ENCODE peak calls at places on chromosome 16, in nine cellular contexts. Q is GM04504; C is anterior cingulate cortex; W is HTR-8/SVneo; U is Daoy; J is GF-D8; D is PC-3; A is stimulated activated CD4-positive, alpha-beta T cell treated with anti-CD3 and anti-CD28 coated beads, Interleukin-12 subunit alpha, Interleukin-12 subunit beta, amount 100 ng/mL, for 24 hours; G is frontal cortex. V is an unnamed sample.

GRCh38 chr16:46828292-46828691 is 2.7 kb downstream of the C16orf87 start:
- DNase-seq in Q (no peak), U (no peak), A (no peak), D (no peak), J (no peak), W (no peak), G (no peak), C (no peak), V (no peak)

GRCh38 chr16:83863682-83864081 is 35.2 kb upstream of the MLYCD start:
- DNase-seq in W (no peak), C (no peak), A (no peak), U (no peak), Q (no peak), D (no peak), J (no peak), G (no peak), V (no peak)

GRCh38 chr16:78654929-78655328 is 555.5 kb downstream of the WWOX start:
- DNase-seq in W (no peak), C (no peak), U (no peak), D (no peak), Q (no peak), G (no peak), A (no peak), J (no peak), V (no peak)

GRCh38 chr16:25109643-25110042 is 1.9 kb upstream of the LCMT1 start:
- DNase-seq in U (peak; percentile 86), D (peak; percentile 91), C (no peak), W (peak; percentile 57), A (no peak), Q (peak; percentile 91), G (no peak), J (no peak), V (no peak)

GRCh38 chr16:17776888-17777287 is 306.1 kb upstream of the XYLT1 start:
- DNase-seq in Q (no peak), W (no peak), G (no peak), D (no peak), J (no peak), U (no peak), A (no peak), C (peak; percentile 80), V (no peak)

GRCh38 chr16:72291531-72291981 is 119.6 kb upstream of the PMFBP1 start:
- DNase-seq in W (peak; percentile 80), G (no peak), C (no peak), Q (peak; percentile 89), U (peak; percentile 71), D (peak; percentile 77), J (no peak), A (no peak), V (no peak)

GRCh38 chr16:57377080-57377841 is 5.0 kb downstream of the CX3CL1 start:
- DNase-seq in D (peak; percentile 73), J (no peak), C (no peak), U (peak; percentile 56), A (no peak), W (no peak), G (no peak), Q (no peak), V (no peak)

GRCh38 chr16:30032083-30032819 is 1.2 kb upstream of the TLCD3B start:
- DNase-seq in Q (no peak), W (peak; percentile 74), A (no peak), G (peak; percentile 45), D (peak; percentile 74), U (peak; percentile 71), C (peak; percentile 13), J (no peak), V (no peak)

GRCh38 chr16:27005386-27005785 is 61.3 kb upstream of the C16orf82 start:
- DNase-seq in W (no peak), J (no peak), U (no peak), G (no peak), Q (no peak), C (no peak), A (no peak), D (no peak), V (no peak)

GRCh38 chr16:80123189-80123588 is 417.6 kb upstream of the DYNLRB2 start:
- DNase-seq in C (no peak), U (peak; percentile 67), G (no peak), Q (no peak), J (no peak), W (no peak), A (no peak), D (no peak), V (no peak)

GRCh38 chr16:4850211-4850610 is 2.9 kb downstream of the UBN1 start:
- DNase-seq in W (no peak), A (no peak), C (no peak), G (no peak), J (no peak), U (no peak), D (no peak), Q (no peak), V (no peak)

GRCh38 chr16:19001788-19002187 is 18.1 kb downstream of the TMC7 start:
- DNase-seq in D (peak; percentile 98), W (no peak), G (no peak), U (peak; percentile 95), A (no peak), J (no peak), C (no peak), Q (peak; percentile 68), V (no peak)

GRCh38 chr16:84330685-84331050 is 36.0 kb downstream of the WFDC1 start:
- DNase-seq in C (no peak), W (no peak), G (no peak), Q (no peak), D (no peak), U (no peak), J (no peak), A (no peak), V (no peak)

GRCh38 chr16:51540259-51540658 is 389.2 kb upstream of the SALL1 start:
- DNase-seq in Q (peak; percentile 30), D (no peak), W (no peak), C (no peak), A (no peak), J (no peak), G (no peak), U (no peak), V (no peak)

GRCh38 chr16:81127051-81127450 is 30.9 kb upstream of the GCSH start:
- DNase-seq in D (peak; percentile 51), W (peak; percentile 55), C (no peak), Q (peak; percentile 62), J (no peak), A (no peak), G (no peak), U (peak; percentile 75), V (no peak)

GRCh38 chr16:66372898-66373155 is 6.3 kb downstream of the CDH5 start:
- DNase-seq in U (no peak), Q (no peak), D (no peak), C (no peak), J (no peak), A (no peak), G (no peak), W (no peak), V (no peak)

GRCh38 chr16:51155199-51155607 is 4.1 kb upstream of the SALL1 start:
- DNase-seq in G (no peak), C (no peak), W (no peak), A (no peak), D (no peak), U (peak; percentile 33), J (no peak), Q (no peak), V (no peak)

GRCh38 chr16:86031141-86031678 is 132.2 kb downstream of the IRF8 start:
- DNase-seq in W (no peak), U (no peak), J (no peak), Q (no peak), G (no peak), A (no peak), C (no peak), D (no peak), V (no peak)

GRCh38 chr16:8899709-8900317 is 17.7 kb downstream of the LITAFD start:
- DNase-seq in G (no peak), A (no peak), C (no peak), U (no peak), D (no peak), Q (no peak), W (no peak), J (no peak), V (no peak)

GRCh38 chr16:71537643-71538042 is 11.4 kb downstream of the CHST4 start:
- DNase-seq in C (peak; percentile 12), U (peak; percentile 48), A (no peak), Q (peak; percentile 12), J (no peak), W (peak; percentile 68), D (peak; percentile 63), G (no peak), V (peak; percentile 32)

GRCh38 chr16:1922357-1922756 is 4.1 kb upstream of the HS3ST6 start:
- DNase-seq in J (no peak), D (no peak), G (no peak), C (no peak), A (no peak), W (no peak), U (no peak), Q (no peak), V (no peak)